ENCODE peak calls at places on chromosome 10, in four cellular contexts. B, J, V and D are unnamed samples. For H4K20me1, the result is how much of the 10 kb centered on the place peaks cover.

GRCh38 chr10:51029172-51029641 is 45.1 kb upstream of the PRKG1 start:
- DNase-seq in B (no peak), J (no peak), V (no peak), D (no peak)

GRCh38 chr10:11131112-11131639 is 113.5 kb downstream of the CELF2 start:
- DNase-seq in B (no peak), J (no peak), V (no peak), D (no peak)

GRCh38 chr10:3783313-3783689 is 1.7 kb downstream of the KLF6 start:
- DNase-seq in B (no peak), J (no peak), V (no peak), D (no peak)

GRCh38 chr10:47025540-47026300 is 114.5 kb downstream of the PTPN20 start:
- DNase-seq in B (no peak), J (no peak), V (no peak), D (no peak)

GRCh38 chr10:110326351-110327032 is 21.8 kb upstream of the SMNDC1 start:
- DNase-seq in B (peak), J (no peak), V (no peak), D (no peak)

GRCh38 chr10:18653112-18653511 is 1.7 kb upstream of the NSUN6 start:
- DNase-seq in B (no peak), J (no peak), V (no peak), D (no peak)

GRCh38 chr10:91146146-91146545 is 74.3 kb upstream of the PCGF5 start:
- DNase-seq in B (no peak), J (no peak), V (no peak), D (no peak)

GRCh38 chr10:69383485-69384089 is 33.1 kb downstream of the TACR2 start:
- DNase-seq in B (no peak), J (no peak), V (no peak), D (peak)

GRCh38 chr10:78383378-78383777 is 349.7 kb downstream of the RPS24 start:
- DNase-seq in B (no peak), J (no peak), V (no peak), D (no peak)

GRCh38 chr10:24119919-24120318 is 89.0 kb upstream of the KIAA1217 start:
- DNase-seq in B (no peak), J (no peak), V (no peak), D (no peak)

GRCh38 chr10:61752111-61753011 is 89.6 kb downstream of the CABCOCO1 start:
- DNase-seq in B (peak), J (no peak), V (no peak), D (no peak)

GRCh38 chr10:79430946-79431345 is 14.5 kb downstream of the ZCCHC24 start:
- DNase-seq in B (no peak), J (no peak), V (no peak), D (no peak)

GRCh38 chr10:85642421-85643170 is 724.0 kb downstream of the GRID1 start:
- DNase-seq in B (peak), J (no peak), V (no peak), D (peak)

GRCh38 chr10:100374137-100374655 is 27.2 kb downstream of the SCD start:
- DNase-seq in B (no peak), J (no peak), V (no peak), D (peak)

DNA sequence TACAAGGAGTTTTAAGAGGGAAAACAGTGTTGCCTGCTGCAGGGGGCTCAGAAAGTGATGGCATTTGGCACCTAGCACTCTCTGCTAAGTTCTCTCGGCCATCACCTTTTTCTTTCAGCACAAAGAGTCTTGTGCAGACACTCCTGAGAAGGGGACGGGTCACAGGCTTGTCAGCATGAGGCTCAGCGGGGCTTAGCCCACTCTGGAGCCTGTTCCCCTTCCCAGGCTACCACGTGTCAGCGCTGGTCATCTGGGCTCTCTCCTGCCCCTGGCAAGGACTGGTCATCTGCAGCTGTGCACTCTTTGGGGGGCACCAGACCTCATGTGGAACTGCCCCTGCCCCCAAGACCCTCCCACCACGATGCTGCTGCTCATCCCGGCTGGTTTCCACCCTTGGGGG is 152.1 kb upstream of the MKI67 start:
- DNase-seq in B (no peak), J (no peak), V (no peak), D (no peak)
- H4K20me1 ChIP-seq in B (under half), J (under half), V (under half), D (under half)

DNA sequence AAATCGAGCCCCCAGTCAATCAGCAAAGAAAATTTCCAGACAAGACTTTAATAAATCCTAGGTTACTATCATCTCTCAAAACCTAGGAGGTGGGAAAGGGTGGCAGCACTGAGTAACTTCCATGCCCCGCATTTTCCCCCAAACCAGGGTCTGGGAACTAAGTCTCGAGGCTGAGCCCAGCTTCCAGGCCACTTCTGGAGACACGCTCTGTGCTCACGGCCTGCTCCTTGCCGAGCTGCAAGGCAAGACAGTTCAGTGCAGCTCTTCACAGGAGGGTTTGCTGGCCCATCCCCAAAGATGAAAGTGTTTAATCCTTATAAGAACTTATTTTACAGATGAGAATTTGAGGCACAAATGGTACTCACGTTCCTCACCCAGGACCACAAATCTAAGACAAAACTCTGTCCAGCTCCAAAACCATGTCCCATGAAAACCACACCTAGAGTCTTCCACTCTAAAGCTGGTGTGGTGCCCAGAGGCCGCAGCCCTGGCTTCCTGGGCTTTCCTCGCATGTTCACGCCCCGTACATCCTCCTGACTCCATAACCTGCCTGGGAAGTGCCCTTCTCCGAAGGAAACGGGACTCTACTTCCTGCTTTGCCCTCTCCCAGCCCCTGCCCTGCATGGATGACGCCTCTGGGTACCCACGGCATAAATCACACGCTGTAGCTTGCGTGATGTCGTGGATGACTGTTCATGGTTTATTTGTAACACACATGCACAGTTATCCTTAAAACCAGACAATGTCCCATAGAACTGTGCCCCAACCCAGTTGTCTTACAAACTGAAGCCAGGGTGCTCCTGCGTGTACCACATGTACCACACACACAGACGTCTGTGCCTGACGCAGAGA is 201.2 kb downstream of the DIP2C start:
- DNase-seq in B (no peak), J (no peak), V (no peak), D (no peak)
- TF ChIP-seq JUN in B (no peak), J (no peak), V (no peak), D (no peak)

GRCh38 chr10:84156768-84157167 is 16.8 kb upstream of the GPR15LG start:
- DNase-seq in B (no peak), J (no peak), V (no peak), D (no peak)
- TF ChIP-seq POLR2A in B (no peak), J (peak), V (no peak), D (no peak)

GRCh38 chr10:73874267-73875138 is at the start of gene CAMK2G:
- DNase-seq in B (peak), J (peak), V (no peak), D (peak)

GRCh38 chr10:73871295-73871914 is 3.0 kb downstream of the CAMK2G start:
- DNase-seq in B (no peak), J (no peak), V (no peak), D (no peak)

GRCh38 chr10:73873843-73874215 is 526 bp downstream of the CAMK2G start:
- DNase-seq in B (no peak), J (peak), V (no peak), D (no peak)

GRCh38 chr10:73873163-73873842 is 1.1 kb downstream of the CAMK2G start:
- DNase-seq in B (no peak), J (no peak), V (no peak), D (no peak)

DNA sequence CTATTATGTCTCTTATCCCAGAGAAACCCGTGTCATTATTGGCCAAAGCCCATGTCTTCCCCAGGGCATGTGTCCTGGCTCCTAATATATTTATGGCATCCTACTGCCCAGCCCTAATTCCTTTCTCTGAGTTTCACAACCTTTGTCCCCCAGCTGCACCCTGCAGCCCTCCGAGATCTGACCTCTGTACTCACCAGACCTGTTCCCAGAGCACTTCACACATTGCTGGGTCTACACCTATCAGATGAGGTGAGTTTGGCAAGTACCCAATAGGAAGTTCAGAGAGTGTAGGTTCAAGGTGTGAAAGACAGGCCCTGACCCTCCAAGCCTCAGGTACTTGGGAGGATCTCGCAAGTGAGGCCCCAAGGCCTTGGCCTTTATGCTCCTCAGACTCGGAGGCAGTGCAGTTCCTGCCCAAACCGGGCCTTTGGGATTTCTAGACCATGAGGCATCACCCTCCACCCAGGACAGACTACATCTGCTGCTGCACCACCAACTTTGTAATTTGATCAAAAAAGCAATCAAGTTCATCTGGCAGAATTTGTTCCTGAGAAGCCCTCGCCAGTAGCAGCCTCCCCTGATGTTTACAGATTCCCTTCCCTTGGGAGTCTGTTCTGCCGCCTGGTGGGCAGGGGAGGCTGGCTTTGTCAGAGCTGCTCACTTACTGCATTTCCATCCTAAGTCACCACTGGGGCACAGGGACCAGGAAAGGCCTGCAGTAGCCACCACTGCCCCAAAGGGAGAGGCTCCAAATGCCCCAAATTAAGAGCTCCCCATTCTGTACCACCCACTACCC is 2.2 kb downstream of the CAMK2G start:
- DNase-seq in B (no peak), J (no peak), V (no peak), D (no peak)
- H4K20me1 ChIP-seq in B (under half), J (under half), V (under half), D (under half)

DNA sequence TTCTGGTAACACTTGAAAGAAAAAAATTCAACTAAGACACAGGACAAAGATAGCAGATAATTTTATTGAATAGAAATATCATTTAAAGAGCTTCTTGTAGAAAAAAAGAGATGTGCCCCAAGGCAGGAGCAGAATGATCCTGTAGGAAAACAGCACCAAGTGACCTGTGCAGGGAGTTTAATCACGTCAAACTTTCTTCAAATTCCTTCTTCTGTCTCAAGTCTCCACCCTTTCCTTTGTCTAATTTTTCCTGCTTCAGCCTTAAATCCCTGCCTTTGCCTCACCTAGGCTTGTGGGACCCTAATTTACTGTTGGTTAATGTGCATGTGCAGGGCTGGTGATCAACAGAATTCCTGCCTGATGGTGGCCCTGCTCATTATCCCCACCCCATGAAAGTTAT is 481.4 kb downstream of the IPMK start:
- DNase-seq in B (no peak), J (no peak), V (no peak), D (no peak)
- TF ChIP-seq JUN in B (no peak), J (no peak), V (no peak), D (no peak)

DNA sequence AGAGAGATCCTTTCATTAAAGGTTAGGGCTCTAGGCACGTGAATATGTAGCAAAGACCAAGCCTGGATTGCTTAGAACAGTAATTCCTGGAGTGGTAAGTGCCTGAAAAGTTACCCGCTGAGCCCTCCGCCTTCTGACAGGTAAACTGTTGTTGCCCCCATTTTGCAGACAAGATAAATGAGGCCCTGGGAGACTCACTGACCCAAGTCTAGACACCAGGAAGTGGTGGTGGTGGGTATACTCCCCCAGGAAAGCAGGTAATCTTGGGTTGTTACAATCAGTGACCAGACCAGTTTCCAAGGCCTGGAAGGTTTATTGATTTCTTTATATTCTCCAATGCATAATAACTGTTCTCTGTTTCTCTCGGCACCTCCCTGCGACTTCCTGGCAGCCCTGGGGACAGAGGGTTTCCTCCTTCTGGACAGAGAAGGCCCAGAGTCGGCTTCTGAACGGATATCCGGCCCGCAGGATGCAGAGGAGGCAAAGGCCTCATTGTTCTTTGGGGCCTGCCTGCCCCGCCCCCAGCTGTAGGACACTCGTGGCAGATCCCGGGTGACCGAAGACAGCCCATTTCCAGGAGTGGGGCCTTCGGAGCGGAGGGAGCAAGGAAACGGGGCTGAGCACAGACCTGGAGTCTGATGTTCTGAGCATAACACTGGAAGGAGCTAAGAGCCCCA is 1.3 kb upstream of the GRK5 start:
- DNase-seq in B (no peak), J (peak), V (no peak), D (peak)
- TF ChIP-seq POLR2A in B (no peak), J (no peak), V (no peak), D (no peak)

GRCh38 chr10:124955243-124955642 is 13.3 kb downstream of the ZRANB1 start:
- DNase-seq in B (no peak), J (no peak), V (no peak), D (no peak)
- H4K20me1 ChIP-seq in B (under half), J (under half), V (under half), D (under half)

GRCh38 chr10:71685554-71686202 is 33.9 kb downstream of the C10orf105 start:
- DNase-seq in B (no peak), J (no peak), V (no peak), D (no peak)

GRCh38 chr10:71687077-71687476 is 32.5 kb downstream of the C10orf105 start:
- DNase-seq in B (no peak), J (no peak), V (no peak), D (no peak)

GRCh38 chr10:71683301-71683700 is 36.3 kb downstream of the C10orf105 start:
- DNase-seq in B (no peak), J (no peak), V (no peak), D (no peak)

GRCh38 chr10:71681977-71682376 is 37.6 kb downstream of the C10orf105 start:
- DNase-seq in B (no peak), J (no peak), V (no peak), D (no peak)

DNA sequence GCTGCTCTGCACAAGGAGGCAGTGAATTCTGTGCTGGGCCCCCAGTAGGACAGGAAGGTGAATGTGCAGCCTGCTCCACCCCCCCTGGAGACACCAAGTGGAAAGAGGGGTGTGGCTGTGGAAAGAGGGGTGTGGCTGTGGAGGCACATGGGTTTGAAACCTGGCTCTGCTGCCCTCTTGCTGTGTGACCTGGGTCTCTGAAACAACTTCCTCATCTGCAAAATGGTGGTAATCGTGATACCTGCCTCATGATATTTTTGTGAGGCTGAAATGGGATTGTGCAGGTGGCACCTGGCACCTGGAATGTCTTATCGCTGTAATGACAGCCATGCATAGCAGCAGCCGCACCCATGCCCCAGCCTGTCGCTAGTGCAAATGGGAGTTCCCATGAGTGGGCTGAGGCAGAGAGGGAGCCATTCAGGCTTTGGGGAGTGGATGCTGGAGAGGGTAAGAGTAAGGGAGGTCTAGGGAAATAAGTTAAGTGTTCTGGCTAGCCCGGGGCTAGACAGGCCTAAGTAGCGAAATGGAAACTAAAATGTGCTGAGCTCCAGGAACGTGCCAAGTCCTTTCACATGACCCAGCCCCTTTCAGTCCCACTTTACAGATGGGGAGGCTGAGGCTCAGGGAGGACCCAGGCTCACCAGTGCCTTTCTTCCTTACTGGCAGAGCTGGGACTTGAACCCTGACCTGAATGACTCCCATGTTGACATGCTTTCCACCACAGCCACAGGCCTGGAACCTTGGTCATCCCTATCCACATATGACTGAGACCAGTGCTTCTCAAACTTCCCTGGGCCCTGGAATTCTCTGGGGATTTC is 35.0 kb downstream of the C10orf105 start:
- DNase-seq in B (no peak), J (peak), V (no peak), D (no peak)
- TF ChIP-seq JUN in B (no peak), J (no peak), V (no peak), D (no peak)

DNA sequence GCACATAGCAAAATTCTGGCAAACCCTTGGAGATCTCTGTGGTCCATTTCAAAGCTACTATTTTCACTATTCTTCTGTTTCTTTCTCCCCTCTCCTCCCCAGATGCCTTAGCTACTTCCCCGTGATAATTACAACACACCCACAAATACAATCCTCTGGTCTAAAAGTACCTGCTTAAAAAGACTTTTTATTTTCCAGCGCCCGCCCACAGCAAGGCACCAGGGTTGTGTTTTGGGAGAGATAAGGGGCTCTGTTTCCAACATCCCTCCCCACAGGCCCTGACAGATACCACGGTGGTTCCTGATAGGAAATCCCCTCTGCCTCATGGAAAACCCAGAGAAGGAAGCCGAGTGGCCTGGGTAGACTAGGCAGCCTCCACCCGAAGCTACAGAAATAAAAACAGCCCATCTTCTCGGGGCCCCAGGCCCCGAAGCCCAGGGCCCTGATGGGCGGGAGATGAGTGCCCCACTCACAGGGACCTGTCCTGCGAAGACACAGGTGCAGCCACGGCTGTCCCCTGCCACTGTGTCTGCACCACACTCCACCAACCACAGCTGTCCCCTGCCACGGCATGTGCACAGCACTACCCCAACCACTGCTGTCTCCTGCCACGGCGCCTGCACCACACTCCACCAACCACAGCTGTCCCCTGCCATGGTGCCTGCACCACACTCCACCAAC is 19.7 kb downstream of the CALML5 start:
- DNase-seq in B (no peak), J (peak), V (no peak), D (no peak)
- TF ChIP-seq POLR2A in B (no peak), J (peak), V (no peak), D (no peak)

GRCh38 chr10:5775705-5776104 is 37.5 kb downstream of the GDI2 start:
- DNase-seq in B (no peak), J (no peak), V (no peak), D (no peak)
- H4K20me1 ChIP-seq in B (under half), J (under half), V (under half), D (half or more)